ENCODE peak calls at places on chromosome 9, in four cellular contexts. C, Z, T and R are unnamed samples.

GRCh38 chr9:106969696-106970095 is 106.7 kb downstream of the ZNF462 start:
- DNase-seq in Z (no peak), T (no peak), C (no peak), R (no peak)

GRCh38 chr9:69065660-69066059 is 30.1 kb downstream of the FXN start:
- DNase-seq in Z (no peak), C (no peak), T (no peak), R (no peak)

GRCh38 chr9:87421734-87422133 is 75.9 kb upstream of the DAPK1 start:
- DNase-seq in C (no peak), T (no peak), Z (no peak), R (no peak)

GRCh38 chr9:105833271-105833975 is 139.1 kb downstream of the TMEM38B start:
- DNase-seq in C (no peak), T (no peak), Z (no peak), R (no peak)

GRCh38 chr9:133727876-133728441 is 10.2 kb downstream of the SARDH start:
- DNase-seq in T (no peak), C (peak), Z (no peak), R (no peak)

GRCh38 chr9:116144038-116144437 is 9.6 kb upstream of the PAPPA start:
- DNase-seq in T (no peak), Z (no peak), C (no peak), R (no peak)

GRCh38 chr9:93955356-93956182 is 414 bp upstream of the BARX1 start:
- DNase-seq in Z (no peak), C (no peak), T (no peak), R (no peak)

GRCh38 chr9:2473691-2474090 is 147.9 kb upstream of the VLDLR start:
- DNase-seq in Z (no peak), T (no peak), C (no peak), R (no peak)

GRCh38 chr9:109150925-109151547 is 16.0 kb downstream of the FRRS1L start:
- DNase-seq in C (no peak), Z (no peak), T (no peak), R (no peak)

GRCh38 chr9:96218821-96219614 is 83.0 kb downstream of the HSD17B3 start:
- DNase-seq in T (peak), C (no peak), Z (no peak), R (no peak)

GRCh38 chr9:135060461-135061116 is 26.9 kb upstream of the OLFM1 start:
- DNase-seq in Z (no peak), C (no peak), T (no peak), R (no peak)

GRCh38 chr9:35711501-35712428 is 20.2 kb downstream of the TLN1 start:
- DNase-seq in C (no peak), T (peak), Z (no peak), R (no peak)

GRCh38 chr9:18825775-18826174 is 207.2 kb downstream of the SAXO1 start:
- DNase-seq in Z (no peak), T (no peak), C (no peak), R (no peak)

GRCh38 chr9:125908138-125908537 is 161.0 kb downstream of the PBX3 start:
- DNase-seq in C (no peak), T (no peak), Z (no peak), R (no peak)

GRCh38 chr9:71909887-71910601 is 949 bp downstream of the ABHD17B start:
- DNase-seq in C (peak), Z (no peak), T (peak), R (no peak)
- TF ChIP-seq SPI1 in C (no peak), Z (no peak), T (no peak), R (no peak)

GRCh38 chr9:110995511-110996340 is 42.5 kb downstream of the LPAR1 start:
- DNase-seq in C (no peak), Z (no peak), T (no peak), R (no peak)
- TF ChIP-seq SPI1 in C (no peak), Z (peak), T (peak), R (peak)

GRCh38 chr9:4592886-4593285 is 69.2 kb upstream of the PLPP6 start:
- DNase-seq in T (no peak), C (no peak), Z (no peak), R (no peak)
- TF ChIP-seq SPI1 in T (no peak), C (no peak), Z (no peak), R (no peak)

DNA sequence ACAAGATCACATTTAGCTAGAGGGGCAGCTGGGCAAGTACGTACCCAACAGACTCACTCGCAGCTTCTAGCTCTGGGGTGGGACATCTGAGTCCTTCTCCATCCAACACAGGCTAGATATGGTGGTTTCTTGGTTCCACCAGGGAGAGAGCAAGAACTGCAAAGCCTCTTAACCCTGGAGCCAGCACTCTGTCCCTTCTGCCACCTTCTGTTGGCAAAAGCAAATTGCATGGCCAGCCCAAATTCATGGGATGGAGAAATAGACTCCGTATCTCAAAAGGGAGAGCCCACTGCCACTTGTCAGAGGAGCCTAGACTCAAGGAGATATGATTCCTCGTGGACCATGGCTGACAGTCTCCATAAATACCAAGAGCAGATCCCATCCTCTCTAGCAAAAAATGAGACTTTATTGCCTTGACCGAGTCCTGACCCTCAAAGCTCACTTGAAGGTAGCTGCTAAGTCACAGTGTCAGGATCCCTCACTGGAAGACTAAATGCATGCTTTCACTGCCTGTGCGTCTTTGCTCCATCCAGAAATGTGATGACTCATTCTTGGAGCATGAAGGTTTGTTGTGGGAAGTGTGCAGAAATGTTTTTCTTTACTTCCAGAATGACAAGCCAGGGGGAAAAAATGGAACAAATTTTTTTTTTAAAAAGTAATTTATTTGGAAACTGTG is 28.8 kb upstream of the ROR2 start:
- DNase-seq in Z (no peak), T (no peak), C (peak), R (no peak)
- TF ChIP-seq SPI1 in Z (no peak), T (no peak), C (no peak), R (no peak)

GRCh38 chr9:128689293-128689770 is 310 bp downstream of the SET start:
- DNase-seq in C (no peak), T (no peak), Z (no peak), R (peak)

GRCh38 chr9:128687453-128687852 is 1.6 kb upstream of the SET start:
- DNase-seq in C (no peak), T (no peak), Z (no peak), R (no peak)

GRCh38 chr9:128690684-128691034 is 1.6 kb downstream of the SET start:
- DNase-seq in Z (no peak), T (no peak), C (no peak), R (no peak)

GRCh38 chr9:128688501-128689292 is at the start of gene SET:
- DNase-seq in Z (peak), C (peak), T (peak), R (peak)

DNA sequence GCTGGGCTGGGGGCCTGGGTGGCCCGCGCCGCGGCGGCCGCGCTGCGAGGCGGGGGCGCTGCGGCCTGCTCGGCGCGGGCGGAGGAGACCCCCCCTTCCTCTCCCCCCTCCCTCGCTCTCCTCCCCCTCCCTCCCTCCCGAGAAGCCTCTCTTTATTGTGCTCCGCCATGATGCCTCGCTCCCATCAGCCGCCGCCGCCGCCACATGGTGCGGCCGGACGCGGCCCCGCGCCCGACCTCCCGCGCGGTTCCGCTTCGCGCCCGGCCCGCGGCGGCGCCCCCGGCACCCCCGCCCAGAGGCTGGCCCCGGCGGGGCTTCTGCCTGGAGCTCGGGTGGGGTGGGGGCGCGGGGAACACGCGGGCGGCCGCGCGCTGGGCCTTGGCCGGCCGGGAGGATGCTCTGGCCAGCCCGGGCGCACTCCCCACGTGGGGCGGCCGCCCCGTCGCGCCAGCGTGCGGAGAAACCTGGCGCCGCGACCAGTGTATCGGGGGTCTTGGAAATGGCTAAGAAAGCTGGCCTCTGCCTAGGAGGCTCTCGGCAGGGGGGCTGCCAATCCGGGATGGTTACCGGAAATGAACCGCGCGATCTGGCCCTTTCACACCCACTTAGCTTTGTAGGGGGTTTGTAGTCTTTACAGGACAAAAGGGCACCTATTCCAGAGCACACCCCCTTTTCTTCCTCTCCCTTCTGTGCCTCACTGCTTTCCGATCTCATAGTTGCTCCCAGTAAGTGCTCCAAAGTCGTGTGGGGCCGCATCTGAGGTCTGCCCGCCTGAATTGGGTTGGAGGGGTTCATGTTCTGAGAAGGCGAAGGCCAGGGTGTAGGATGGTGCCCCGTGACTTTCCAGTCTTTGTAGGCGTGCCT is 1.0 kb downstream of the SET start:
- DNase-seq in T (no peak), Z (no peak), C (peak), R (no peak)
- TF ChIP-seq SPI1 in T (no peak), Z (no peak), C (no peak), R (no peak)

DNA sequence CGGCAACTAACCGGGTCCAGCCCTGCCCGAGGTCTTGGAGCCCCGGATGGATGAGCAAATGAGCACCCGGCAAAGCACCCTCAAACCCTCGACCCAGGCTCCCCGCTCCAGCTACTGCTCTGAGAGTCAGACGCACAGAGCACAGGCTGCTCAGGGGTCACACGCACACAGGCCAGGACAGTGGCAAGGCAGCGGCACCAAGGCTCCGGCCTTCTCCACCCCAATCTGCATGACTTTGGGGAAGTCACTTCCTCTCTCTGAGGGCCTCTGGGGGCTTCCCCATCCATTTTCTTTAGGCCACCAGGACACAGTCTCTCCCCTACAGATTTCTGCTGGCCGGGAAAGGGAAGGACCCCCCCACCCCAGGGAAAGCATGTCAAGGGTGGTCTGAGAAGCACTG is 18.0 kb downstream of the LHX2 start:
- DNase-seq in C (no peak), T (no peak), Z (no peak), R (no peak)
- TF ChIP-seq SPI1 in C (peak), T (peak), Z (peak), R (peak)

GRCh38 chr9:98101868-98102273 is 17.2 kb downstream of the TRIM14 start:
- DNase-seq in C (no peak), Z (peak), T (peak), R (peak)
- TF ChIP-seq SPI1 in C (no peak), Z (no peak), T (no peak), R (no peak)

DNA sequence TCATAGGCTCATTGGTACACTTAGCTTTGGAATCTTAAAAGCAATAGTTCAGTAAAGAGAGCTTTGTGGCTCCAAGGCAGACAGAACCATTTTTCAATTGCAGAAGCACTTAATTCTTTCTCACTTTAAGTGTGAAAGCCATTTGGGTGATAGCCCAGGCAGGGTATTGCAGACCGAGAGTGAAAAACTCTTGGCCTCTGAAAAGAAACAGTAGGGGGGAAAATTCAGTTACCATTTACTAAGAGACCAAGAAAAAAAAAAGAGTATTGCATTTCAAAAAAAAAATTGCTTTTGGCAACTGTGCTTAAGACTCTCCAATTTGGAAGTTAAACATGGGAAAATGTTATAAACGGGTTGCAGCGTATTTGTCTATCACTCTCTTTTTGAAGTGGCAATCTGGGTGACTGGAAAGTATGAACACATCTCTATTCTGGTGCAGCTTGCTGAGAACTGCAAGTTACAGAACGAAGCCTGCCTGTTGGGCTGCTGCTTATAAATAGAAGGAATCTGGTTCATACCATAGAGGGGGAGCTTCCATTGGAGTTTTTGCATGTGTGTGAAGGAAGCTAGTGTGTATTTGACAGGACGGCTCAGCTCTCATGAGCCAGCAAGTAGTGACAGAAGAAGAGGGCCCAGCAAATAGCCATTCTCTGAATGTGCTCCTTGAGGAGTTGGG is 170.5 kb downstream of the TLE4 start:
- DNase-seq in T (no peak), Z (no peak), C (no peak), R (no peak)
- TF ChIP-seq SPI1 in T (no peak), Z (no peak), C (no peak), R (no peak)

DNA sequence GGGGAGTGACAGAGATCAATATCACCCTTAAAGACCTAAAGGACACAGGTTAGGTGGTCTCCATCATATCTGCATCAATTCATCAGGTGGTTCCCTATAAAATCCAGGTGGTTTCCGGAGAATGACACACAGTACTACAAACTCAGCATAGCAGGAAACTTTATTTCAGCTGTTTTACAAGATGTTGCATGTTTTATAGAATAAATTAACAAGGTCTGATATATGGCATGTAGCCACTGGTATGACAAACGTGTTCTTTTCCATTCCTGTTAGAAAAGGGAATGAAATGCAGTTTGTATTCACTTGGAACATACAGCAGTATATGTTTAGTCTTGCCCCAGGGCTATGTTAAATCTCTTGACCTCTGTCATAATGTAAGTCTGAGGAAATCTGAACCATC is 42.1 kb upstream of the TNFSF8 start:
- DNase-seq in T (no peak), C (no peak), Z (no peak), R (no peak)
- TF ChIP-seq SPI1 in T (no peak), C (no peak), Z (no peak), R (no peak)